ENCODE peak calls at places on chromosomes 12 and 14, in seven cellular contexts. One of them, this sample, is unnamed.

GRCh38 chr14:34682787-34683321 is 31.5 kb downstream of the CFL2 start:
- DNase-seq in fibroblast of villous mesenchyme: peak
- DNase-seq in PC-3: no peak
- DNase-seq in astrocyte of the spinal cord: peak
- DNase-seq in ovary: no peak
- DNase-seq in mammary epithelial cell: no peak
- DNase-seq in fibroblast of mammary gland: no peak
- DNase-seq in this sample: no peak

GRCh38 chr14:89014570-89014847 is 190.1 kb downstream of the TTC8 start:
- DNase-seq in fibroblast of mammary gland: no peak
- DNase-seq in astrocyte of the spinal cord: no peak
- DNase-seq in mammary epithelial cell: no peak
- DNase-seq in ovary: no peak
- DNase-seq in PC-3: no peak
- DNase-seq in fibroblast of villous mesenchyme: no peak
- DNase-seq in this sample: no peak

GRCh38 chr14:94048676-94049624 is 22.8 kb downstream of the OTUB2 start:
- DNase-seq in fibroblast of mammary gland: no peak
- DNase-seq in ovary: no peak
- DNase-seq in fibroblast of villous mesenchyme: no peak
- DNase-seq in astrocyte of the spinal cord: no peak
- DNase-seq in mammary epithelial cell: no peak
- DNase-seq in PC-3: no peak
- DNase-seq in this sample: no peak

GRCh38 chr14:50303744-50304471 is 8.1 kb downstream of the L2HGDH start:
- DNase-seq in mammary epithelial cell: no peak
- DNase-seq in fibroblast of mammary gland: no peak
- DNase-seq in ovary: no peak
- DNase-seq in PC-3: no peak
- DNase-seq in fibroblast of villous mesenchyme: peak
- DNase-seq in astrocyte of the spinal cord: no peak
- DNase-seq in this sample: peak

GRCh38 chr12:15679146-15679545 is 110.0 kb downstream of the EPS8 start:
- DNase-seq in astrocyte of the spinal cord: peak
- DNase-seq in mammary epithelial cell: no peak
- DNase-seq in fibroblast of mammary gland: peak
- DNase-seq in ovary: no peak
- DNase-seq in PC-3: no peak
- DNase-seq in fibroblast of villous mesenchyme: peak
- DNase-seq in this sample: no peak

GRCh38 chr12:32650508-32650907 is 28.6 kb upstream of the DNM1L start:
- DNase-seq in ovary: no peak
- DNase-seq in fibroblast of villous mesenchyme: no peak
- DNase-seq in PC-3: peak
- DNase-seq in astrocyte of the spinal cord: no peak
- DNase-seq in fibroblast of mammary gland: no peak
- DNase-seq in mammary epithelial cell: peak
- DNase-seq in this sample: no peak

GRCh38 chr12:61355105-61355504 is 905.1 kb upstream of the USP15 start:
- DNase-seq in PC-3: no peak
- DNase-seq in astrocyte of the spinal cord: no peak
- DNase-seq in ovary: no peak
- DNase-seq in mammary epithelial cell: no peak
- DNase-seq in fibroblast of mammary gland: no peak
- DNase-seq in fibroblast of villous mesenchyme: no peak
- DNase-seq in this sample: no peak

GRCh38 chr12:94867066-94867855 is 136.2 kb downstream of the NDUFA12 start:
- DNase-seq in astrocyte of the spinal cord: no peak
- DNase-seq in fibroblast of villous mesenchyme: peak
- DNase-seq in PC-3: no peak
- DNase-seq in ovary: no peak
- DNase-seq in mammary epithelial cell: no peak
- DNase-seq in fibroblast of mammary gland: peak
- DNase-seq in this sample: peak

GRCh38 chr12:49098035-49098451 is 3.4 kb upstream of the DHH start:
- DNase-seq in mammary epithelial cell: no peak
- DNase-seq in astrocyte of the spinal cord: no peak
- DNase-seq in fibroblast of villous mesenchyme: peak
- DNase-seq in PC-3: peak
- DNase-seq in fibroblast of mammary gland: peak
- DNase-seq in ovary: peak
- DNase-seq in this sample: no peak

GRCh38 chr12:109873653-109874052 is 6.7 kb downstream of the GLTP start:
- DNase-seq in astrocyte of the spinal cord: no peak
- DNase-seq in fibroblast of mammary gland: no peak
- DNase-seq in mammary epithelial cell: no peak
- DNase-seq in PC-3: no peak
- DNase-seq in fibroblast of villous mesenchyme: peak
- DNase-seq in ovary: no peak
- DNase-seq in this sample: no peak

GRCh38 chr14:24439830-24440605 is 2.6 kb downstream of the SDR39U1 start:
- DNase-seq in fibroblast of villous mesenchyme: no peak
- DNase-seq in ovary: no peak
- DNase-seq in mammary epithelial cell: no peak
- DNase-seq in fibroblast of mammary gland: no peak
- DNase-seq in astrocyte of the spinal cord: no peak
- DNase-seq in PC-3: no peak
- DNase-seq in this sample: no peak

GRCh38 chr12:1605129-1606020 is 11.0 kb upstream of the FBXL14 start:
- DNase-seq in PC-3: peak
- DNase-seq in astrocyte of the spinal cord: peak
- DNase-seq in mammary epithelial cell: peak
- DNase-seq in fibroblast of mammary gland: peak
- DNase-seq in ovary: peak
- DNase-seq in fibroblast of villous mesenchyme: peak
- DNase-seq in this sample: peak

GRCh38 chr12:51163795-51164194 is 9.1 kb downstream of the TFCP2 start:
- DNase-seq in ovary: no peak
- DNase-seq in fibroblast of mammary gland: no peak
- DNase-seq in fibroblast of villous mesenchyme: no peak
- DNase-seq in astrocyte of the spinal cord: no peak
- DNase-seq in mammary epithelial cell: no peak
- DNase-seq in PC-3: no peak
- DNase-seq in this sample: no peak

GRCh38 chr12:124940143-124940392 is 25.6 kb upstream of the UBC start:
- DNase-seq in PC-3: no peak
- DNase-seq in fibroblast of villous mesenchyme: no peak
- DNase-seq in fibroblast of mammary gland: no peak
- DNase-seq in ovary: no peak
- DNase-seq in astrocyte of the spinal cord: no peak
- DNase-seq in mammary epithelial cell: no peak
- DNase-seq in this sample: no peak
- H3K4me3 ChIP-seq in PC-3: peak
- H3K4me3 ChIP-seq in fibroblast of villous mesenchyme: peak
- H3K4me3 ChIP-seq in fibroblast of mammary gland: peak
- H3K4me3 ChIP-seq in ovary: peak
- H3K4me3 ChIP-seq in astrocyte of the spinal cord: peak
- H3K4me3 ChIP-seq in mammary epithelial cell: peak
- H3K4me3 ChIP-seq in this sample: peak

DNA sequence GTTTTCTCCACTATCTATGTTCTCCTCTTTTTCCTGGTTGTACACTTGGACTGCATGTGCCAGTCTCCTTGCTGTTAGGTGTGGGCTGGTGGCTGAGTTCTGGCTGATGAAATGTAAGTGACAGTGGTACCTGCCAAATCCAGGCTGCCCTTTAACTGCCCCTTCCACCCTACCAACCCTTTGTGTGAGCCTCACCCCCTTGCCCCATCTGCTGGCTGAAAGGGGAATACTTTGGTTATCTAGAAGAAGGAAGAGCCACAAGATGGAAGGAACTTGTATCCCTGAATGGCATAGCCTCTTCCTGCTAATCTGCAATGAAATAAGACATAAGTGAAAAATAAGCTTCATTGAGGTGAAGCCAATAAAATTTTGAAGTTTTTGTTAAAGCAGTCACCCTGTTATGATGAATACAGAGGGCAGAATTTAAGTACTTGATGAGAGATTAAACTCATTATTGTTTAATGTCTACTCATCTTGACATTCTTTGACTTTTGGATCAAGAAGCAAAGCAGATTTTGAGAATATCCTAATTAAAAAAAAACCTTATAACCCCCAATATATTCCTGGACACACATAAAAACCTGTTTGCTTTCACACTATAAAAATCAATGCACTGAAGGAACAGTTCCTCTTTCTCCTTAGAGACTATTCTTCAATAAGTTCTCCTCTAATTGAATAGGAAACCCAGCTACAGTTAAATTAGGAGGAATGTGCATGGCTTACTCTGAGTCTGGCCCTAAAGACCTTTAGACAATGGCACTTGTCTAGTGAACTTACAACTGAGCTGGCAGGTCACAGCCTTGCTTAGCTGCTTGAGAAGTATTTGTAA is 262.6 kb upstream of the BTG1 start:
- DNase-seq in fibroblast of villous mesenchyme: peak
- DNase-seq in astrocyte of the spinal cord: no peak
- DNase-seq in fibroblast of mammary gland: peak
- DNase-seq in PC-3: peak
- DNase-seq in mammary epithelial cell: peak
- DNase-seq in ovary: no peak
- DNase-seq in this sample: no peak
- TF ChIP-seq CTCF in fibroblast of villous mesenchyme: peak
- TF ChIP-seq CTCF in astrocyte of the spinal cord: peak
- TF ChIP-seq CTCF in fibroblast of mammary gland: peak
- TF ChIP-seq CTCF in PC-3: peak
- TF ChIP-seq CTCF in mammary epithelial cell: peak
- TF ChIP-seq CTCF in ovary: no peak
- TF ChIP-seq CTCF in this sample: peak

GRCh38 chr12:129200576-129200975 is 347.3 kb downstream of the GLT1D1 start:
- DNase-seq in fibroblast of mammary gland: no peak
- DNase-seq in fibroblast of villous mesenchyme: no peak
- DNase-seq in astrocyte of the spinal cord: no peak
- DNase-seq in mammary epithelial cell: no peak
- DNase-seq in ovary: no peak
- DNase-seq in PC-3: no peak
- DNase-seq in this sample: no peak
- H3K4me3 ChIP-seq in fibroblast of mammary gland: no peak
- H3K4me3 ChIP-seq in fibroblast of villous mesenchyme: no peak
- H3K4me3 ChIP-seq in astrocyte of the spinal cord: no peak
- H3K4me3 ChIP-seq in mammary epithelial cell: no peak
- H3K4me3 ChIP-seq in ovary: no peak
- H3K4me3 ChIP-seq in PC-3: no peak
- H3K4me3 ChIP-seq in this sample: no peak

GRCh38 chr14:68523326-68523610 is 269.6 kb downstream of the ZFP36L1 start:
- DNase-seq in PC-3: no peak
- DNase-seq in fibroblast of villous mesenchyme: no peak
- DNase-seq in mammary epithelial cell: no peak
- DNase-seq in astrocyte of the spinal cord: no peak
- DNase-seq in ovary: no peak
- DNase-seq in fibroblast of mammary gland: no peak
- DNase-seq in this sample: no peak

GRCh38 chr14:68525516-68525915 is 267.4 kb downstream of the ZFP36L1 start:
- DNase-seq in fibroblast of mammary gland: no peak
- DNase-seq in mammary epithelial cell: no peak
- DNase-seq in PC-3: no peak
- DNase-seq in astrocyte of the spinal cord: no peak
- DNase-seq in ovary: no peak
- DNase-seq in fibroblast of villous mesenchyme: no peak
- DNase-seq in this sample: no peak

GRCh38 chr14:68521952-68522509 is 270.8 kb downstream of the ZFP36L1 start:
- DNase-seq in mammary epithelial cell: no peak
- DNase-seq in PC-3: no peak
- DNase-seq in ovary: no peak
- DNase-seq in fibroblast of mammary gland: no peak
- DNase-seq in fibroblast of villous mesenchyme: no peak
- DNase-seq in astrocyte of the spinal cord: no peak
- DNase-seq in this sample: no peak

GRCh38 chr14:68522510-68523325 is 270.1 kb downstream of the ZFP36L1 start:
- DNase-seq in PC-3: no peak
- DNase-seq in astrocyte of the spinal cord: no peak
- DNase-seq in ovary: peak
- DNase-seq in mammary epithelial cell: no peak
- DNase-seq in fibroblast of villous mesenchyme: peak
- DNase-seq in fibroblast of mammary gland: peak
- DNase-seq in this sample: no peak

DNA sequence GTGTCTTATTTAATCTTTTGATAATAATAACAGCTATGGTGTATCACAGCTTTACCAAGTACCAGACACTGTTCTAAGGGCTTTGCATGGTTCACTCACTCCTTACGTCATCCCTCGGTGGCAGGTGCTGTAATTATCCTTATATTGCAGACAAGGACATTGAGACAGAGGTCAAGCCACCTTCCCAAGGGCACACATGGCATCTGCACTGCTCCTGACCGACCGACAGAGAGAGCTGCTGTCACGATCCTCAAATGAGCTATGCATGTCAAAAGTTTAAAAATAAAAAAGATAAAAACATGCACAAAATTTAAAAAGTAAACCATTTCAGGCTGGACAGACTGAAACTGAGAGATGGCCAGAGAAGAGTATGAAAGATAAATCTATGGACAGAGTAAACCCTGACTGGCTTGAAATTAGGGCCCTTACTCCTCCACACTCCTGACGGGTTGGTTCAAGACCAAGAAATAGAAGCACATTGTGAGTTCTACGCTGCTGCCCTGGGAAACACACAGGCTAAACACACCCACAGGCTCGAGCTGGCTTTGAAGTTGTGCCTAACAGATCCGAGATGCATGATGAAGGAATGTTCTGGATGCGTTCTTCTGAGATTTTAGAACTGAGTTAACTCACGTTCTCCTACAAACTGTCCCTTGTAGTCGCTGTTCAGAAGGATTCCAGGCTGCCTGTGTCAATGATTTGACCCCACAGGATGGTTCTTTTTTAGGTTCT is 268.7 kb downstream of the ZFP36L1 start:
- DNase-seq in mammary epithelial cell: no peak
- DNase-seq in fibroblast of mammary gland: peak
- DNase-seq in ovary: no peak
- DNase-seq in PC-3: no peak
- DNase-seq in astrocyte of the spinal cord: no peak
- DNase-seq in fibroblast of villous mesenchyme: peak
- DNase-seq in this sample: no peak
- TF ChIP-seq CTCF in mammary epithelial cell: no peak
- TF ChIP-seq CTCF in fibroblast of mammary gland: peak
- TF ChIP-seq CTCF in ovary: no peak
- TF ChIP-seq CTCF in PC-3: no peak
- TF ChIP-seq CTCF in astrocyte of the spinal cord: no peak
- TF ChIP-seq CTCF in fibroblast of villous mesenchyme: peak
- TF ChIP-seq CTCF in this sample: peak

DNA sequence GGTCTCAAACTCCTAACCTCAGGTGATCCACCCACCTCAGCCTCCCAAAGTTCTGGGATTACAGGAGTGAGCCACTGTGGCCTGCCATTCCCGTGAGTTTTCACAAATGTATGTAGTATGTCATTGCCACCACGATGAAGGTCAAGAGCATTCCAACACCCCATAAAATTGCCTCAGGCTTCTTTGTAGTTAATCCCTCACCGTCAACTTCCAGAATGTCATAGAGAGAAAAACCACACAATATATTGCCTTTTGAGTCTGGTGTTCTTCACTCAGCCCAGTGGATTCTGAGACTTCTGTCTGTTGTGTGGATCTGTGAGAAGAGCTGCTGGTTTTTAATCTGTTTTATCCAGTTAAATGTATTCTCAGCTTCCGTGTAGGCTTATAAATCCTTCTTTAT is 12.6 kb upstream of the CFAP251 start:
- DNase-seq in fibroblast of mammary gland: no peak
- DNase-seq in ovary: no peak
- DNase-seq in mammary epithelial cell: peak
- DNase-seq in fibroblast of villous mesenchyme: peak
- DNase-seq in astrocyte of the spinal cord: no peak
- DNase-seq in PC-3: no peak
- DNase-seq in this sample: no peak
- H3K4me3 ChIP-seq in fibroblast of mammary gland: no peak
- H3K4me3 ChIP-seq in ovary: no peak
- H3K4me3 ChIP-seq in mammary epithelial cell: no peak
- H3K4me3 ChIP-seq in fibroblast of villous mesenchyme: no peak
- H3K4me3 ChIP-seq in astrocyte of the spinal cord: no peak
- H3K4me3 ChIP-seq in PC-3: no peak
- H3K4me3 ChIP-seq in this sample: no peak

GRCh38 chr12:24950231-24950834 is 1.4 kb upstream of the BCAT1 start:
- DNase-seq in astrocyte of the spinal cord: no peak
- DNase-seq in mammary epithelial cell: no peak
- DNase-seq in ovary: no peak
- DNase-seq in PC-3: no peak
- DNase-seq in fibroblast of villous mesenchyme: peak
- DNase-seq in fibroblast of mammary gland: no peak
- DNase-seq in this sample: no peak
- TF ChIP-seq CTCF in astrocyte of the spinal cord: no peak
- TF ChIP-seq CTCF in mammary epithelial cell: no peak
- TF ChIP-seq CTCF in ovary: no peak
- TF ChIP-seq CTCF in PC-3: no peak
- TF ChIP-seq CTCF in fibroblast of villous mesenchyme: no peak
- TF ChIP-seq CTCF in fibroblast of mammary gland: no peak
- TF ChIP-seq CTCF in this sample: no peak